ENCODE peak calls at places on chromosomes 2 and 18, in four cellular contexts. E is uterus, C is IMR-90, X is body of pancreas. M is an unnamed sample. For H3K4me1, the result is how much of the 10 kb centered on the place peaks cover.

GRCh38 chr2:234444888-234445287 is 52.0 kb downstream of the ARL4C start:
- DNase-seq in E (no peak), C (peak), X (no peak), M (no peak)

GRCh38 chr2:69694894-69695849 is 46.8 kb upstream of the ANXA4 start:
- DNase-seq in E (peak), C (peak), X (no peak), M (no peak)

GRCh38 chr2:225100269-225100668 is 58.0 kb upstream of the DOCK10 start:
- DNase-seq in E (no peak), C (peak), X (no peak), M (no peak)

GRCh38 chr18:39846277-39846676 is 2108.8 kb upstream of the PIK3C3 start:
- DNase-seq in E (no peak), C (peak), X (no peak), M (no peak)

GRCh38 chr2:73928995-73929394 is 2.3 kb downstream of the DGUOK start:
- DNase-seq in E (no peak), C (no peak), X (no peak), M (no peak)

GRCh38 chr2:175062787-175063585 is 57.8 kb upstream of the CHN1 start:
- DNase-seq in E (no peak), C (no peak), X (no peak), M (no peak)

GRCh38 chr2:164992818-164993217 is 37.5 kb upstream of the SLC38A11 start:
- DNase-seq in E (peak), C (peak), X (peak), M (peak)

GRCh38 chr2:45928946-45929345 is 277.5 kb downstream of the PRKCE start:
- DNase-seq in E (no peak), C (no peak), X (no peak), M (peak)

GRCh38 chr2:151922845-151923666 is 94.8 kb upstream of the ARL5A start:
- DNase-seq in E (peak), C (no peak), X (no peak), M (peak)

GRCh38 chr2:85846411-85846810 is 42.4 kb downstream of the ST3GAL5 start:
- DNase-seq in E (no peak), C (peak), X (no peak), M (no peak)

GRCh38 chr2:74587664-74588277 is 33.3 kb downstream of the DOK1 start:
- DNase-seq in E (peak), C (peak), X (peak), M (peak)

GRCh38 chr2:241051578-241052487 is 50.3 kb downstream of the MTERF4 start:
- DNase-seq in E (no peak), C (no peak), X (no peak), M (no peak)

GRCh38 chr18:29181151-29181901 is 1004.4 kb upstream of the CDH2 start:
- DNase-seq in E (peak), C (peak), X (no peak), M (no peak)

GRCh38 chr2:152336103-152336853 is 1.3 kb downstream of the FMNL2 start:
- DNase-seq in E (peak), C (peak), X (peak), M (peak)

GRCh38 chr2:72150961-72151356 is 3.3 kb upstream of the CYP26B1 start:
- DNase-seq in E (peak), C (no peak), X (peak), M (no peak)

GRCh38 chr2:156064540-156064939 is 268.0 kb downstream of the NR4A2 start:
- DNase-seq in E (no peak), C (no peak), X (no peak), M (no peak)

GRCh38 chr2:174035981-174036742 is 71.0 kb upstream of the SP3 start:
- DNase-seq in E (no peak), C (peak), X (no peak), M (peak)

DNA sequence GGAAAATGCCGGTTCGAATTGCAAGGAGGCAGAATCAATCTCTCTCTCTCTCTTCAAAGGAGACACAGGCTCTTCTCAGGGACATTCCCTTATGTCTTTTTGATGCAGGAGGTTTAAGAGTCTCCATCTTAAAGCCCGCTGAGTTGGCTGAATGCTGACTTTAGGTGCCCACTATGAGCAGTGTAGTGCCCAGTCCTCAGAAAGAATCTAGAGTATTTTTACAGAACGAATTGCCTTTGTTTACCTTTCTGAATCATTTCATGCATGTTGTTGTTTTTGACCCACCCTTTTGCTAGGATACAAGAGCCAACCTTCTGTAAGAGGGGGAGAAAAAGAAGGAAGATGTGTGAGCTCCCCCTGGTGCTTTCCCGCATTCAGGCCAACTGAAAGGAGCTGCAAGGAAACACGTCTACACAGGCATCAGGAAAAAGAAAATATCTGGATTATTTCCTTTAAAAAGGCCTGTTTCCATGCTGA is 193.5 kb upstream of the TCF4 start:
- DNase-seq in E (peak), C (peak), X (no peak), M (no peak)
- TF ChIP-seq CTCF in E (peak), C (peak), X (no peak), M (peak)

DNA sequence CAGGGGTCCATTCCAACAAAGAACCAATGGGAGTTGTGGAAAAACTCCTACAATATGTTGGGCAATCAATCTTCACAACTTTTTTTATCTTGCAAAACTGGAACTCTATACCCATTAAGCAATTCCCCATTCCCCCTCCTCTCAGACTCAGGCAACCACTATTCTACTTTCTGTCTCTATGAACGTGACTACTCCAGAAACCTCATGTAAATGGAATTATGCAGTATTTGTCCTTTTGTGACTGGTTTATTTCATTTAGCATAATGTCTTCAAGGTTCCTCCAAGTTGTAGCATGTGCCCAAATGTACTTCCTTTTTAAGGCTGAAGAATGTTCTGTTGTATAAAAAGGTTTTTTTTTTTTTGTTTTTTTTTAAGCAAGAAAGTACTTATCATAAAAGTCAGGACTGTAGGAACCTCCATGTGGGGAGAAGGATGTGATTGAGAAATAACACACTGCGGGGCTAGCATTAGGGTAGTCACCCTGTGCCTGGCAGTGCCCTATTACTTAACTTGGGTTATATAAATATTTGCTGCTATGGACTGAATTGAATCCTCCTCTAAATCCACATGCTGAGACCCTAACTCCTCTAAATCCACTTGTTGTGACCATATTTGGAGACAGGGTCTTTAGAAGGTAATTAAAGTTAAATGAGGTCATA is 262.9 kb upstream of the FBXO11 start:
- DNase-seq in E (no peak), C (no peak), X (no peak), M (no peak)
- H3K4me1 ChIP-seq in E (under half), C (under half), X (under half), M (under half)

DNA sequence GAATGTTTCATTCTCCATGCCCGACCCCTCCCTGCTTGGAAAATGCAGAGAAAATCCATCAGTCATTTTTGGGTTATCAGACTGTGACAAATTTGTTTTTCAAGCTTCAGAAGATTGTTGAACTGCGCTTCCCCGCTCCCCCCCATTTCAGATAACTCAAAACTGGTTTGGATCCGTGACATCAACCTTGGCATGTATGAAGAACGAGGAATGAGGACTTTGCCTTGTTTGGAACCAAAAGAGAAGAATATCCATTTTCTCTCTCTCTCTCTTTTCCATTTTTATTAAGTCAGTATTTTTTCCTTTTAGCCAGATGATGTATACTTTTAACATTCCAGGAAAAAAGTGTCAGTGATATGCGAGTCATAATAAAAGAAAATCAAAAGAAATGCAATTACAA is 171.6 kb downstream of the BCL2 start:
- DNase-seq in E (no peak), C (no peak), X (no peak), M (no peak)
- H3K27ac ChIP-seq in E (peak), C (no peak), X (no peak), M (peak)

DNA sequence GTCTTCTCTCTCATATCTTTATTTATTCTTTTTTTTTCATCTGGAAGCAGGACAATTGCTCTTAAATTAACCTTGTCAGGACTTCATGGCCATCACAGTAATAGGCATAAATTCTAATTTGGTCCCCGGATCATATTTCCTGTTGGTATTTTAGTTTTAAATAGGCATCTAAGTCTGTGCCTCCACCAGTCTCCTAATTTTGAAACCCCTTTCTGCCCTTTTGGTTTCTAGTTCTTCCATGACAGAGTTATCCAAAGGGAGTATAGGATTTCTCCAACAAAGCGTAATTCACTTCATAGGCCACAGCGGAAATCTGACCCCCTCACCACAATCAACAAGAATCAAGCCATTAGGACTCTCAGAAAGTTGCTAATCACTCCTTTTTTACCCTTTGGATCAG is 3.8 kb downstream of the EPHA4 start:
- DNase-seq in E (no peak), C (no peak), X (no peak), M (no peak)
- TF ChIP-seq CTCF in E (no peak), C (no peak), X (no peak), M (no peak)

GRCh38 chr2:8539743-8540551 is 141.9 kb upstream of the ID2 start:
- DNase-seq in E (peak), C (no peak), X (no peak), M (no peak)
- H3K4me1 ChIP-seq in E (under half), C (under half), X (under half), M (under half)

DNA sequence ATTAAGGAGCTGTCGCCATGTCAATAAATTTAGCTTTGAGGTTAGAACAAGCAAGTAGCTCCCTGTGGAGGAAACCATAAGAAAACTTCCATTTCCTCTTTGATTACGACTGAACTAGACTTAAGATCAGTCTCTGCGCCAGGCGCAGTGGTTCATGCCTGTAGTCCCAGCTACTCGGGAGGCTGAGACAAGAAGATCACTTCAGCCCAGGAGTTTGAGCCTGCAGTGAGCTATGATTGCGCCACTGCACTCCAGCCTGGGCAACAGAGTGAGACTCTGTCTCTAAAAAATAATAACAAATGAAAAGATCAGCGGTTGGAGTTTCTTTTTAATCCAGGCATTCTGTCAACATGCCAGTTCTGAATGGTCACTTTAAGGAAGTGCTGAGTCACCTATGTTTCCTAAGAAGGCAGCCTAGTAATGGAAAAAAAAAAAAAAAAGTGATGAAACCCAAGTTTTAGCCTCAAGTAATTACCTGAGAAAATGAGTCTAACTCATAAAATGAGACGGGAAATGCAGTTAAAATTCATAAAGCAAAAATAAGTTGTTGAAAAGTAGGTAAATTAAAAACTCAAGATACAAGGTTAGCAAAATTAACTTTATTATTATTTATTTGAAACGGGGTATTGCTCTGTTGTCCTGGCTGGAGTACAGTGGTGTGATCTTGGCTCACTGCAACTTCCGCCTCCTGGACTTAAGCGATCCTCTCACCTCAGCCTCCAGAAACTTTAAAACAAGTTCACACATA is 10.2 kb downstream of the C18orf32 start:
- DNase-seq in E (no peak), C (peak), X (no peak), M (no peak)
- H3K27ac ChIP-seq in E (peak), C (no peak), X (no peak), M (peak)

GRCh38 chr2:9377461-9378097 is 45.7 kb downstream of the ITGB1BP1 start:
- DNase-seq in E (no peak), C (no peak), X (no peak), M (no peak)

GRCh38 chr2:9378433-9379371 is 44.6 kb downstream of the ITGB1BP1 start:
- DNase-seq in E (peak), C (peak), X (peak), M (no peak)

GRCh38 chr2:9373505-9373904 is 49.8 kb downstream of the ITGB1BP1 start:
- DNase-seq in E (no peak), C (no peak), X (no peak), M (no peak)

GRCh38 chr2:9374071-9374730 is 49.1 kb downstream of the ITGB1BP1 start:
- DNase-seq in E (no peak), C (no peak), X (no peak), M (no peak)

GRCh38 chr2:9375857-9376428 is 47.4 kb downstream of the ITGB1BP1 start:
- DNase-seq in E (no peak), C (no peak), X (no peak), M (no peak)
- TF ChIP-seq CTCF in E (no peak), C (no peak), X (no peak), M (no peak)

M was measured in ascending aorta.